ENCODE peak calls at places on chromosome 7, in six cellular contexts. Z is IMR-90, I is H1, R is neuronal stem cell, M is trophoblast cell, E is mesenchymal stem cell. L is an unnamed sample.

GRCh38 chr7:99201027-99201426 is 6.9 kb downstream of the KPNA7 start:
- DNase-seq in Z (peak), I (no peak), R (no peak), M (peak), E (peak), L (no peak)

GRCh38 chr7:70530191-70530590 is 601.8 kb upstream of the GALNT17 start:
- DNase-seq in Z (no peak), I (no peak), R (no peak), M (no peak), E (no peak), L (no peak)

GRCh38 chr7:150388709-150389531 is 9.8 kb downstream of the ZNF775 start:
- DNase-seq in Z (peak), I (no peak), R (no peak), M (no peak), E (no peak), L (peak)

GRCh38 chr7:45591101-45591906 is 17.1 kb downstream of the ADCY1 start:
- DNase-seq in Z (no peak), I (no peak), R (no peak), M (no peak), E (no peak), L (peak)

GRCh38 chr7:75915416-75916156 is 631 bp downstream of the POR start:
- DNase-seq in Z (peak), I (no peak), R (no peak), M (no peak), E (peak), L (no peak)

GRCh38 chr7:135382162-135382561 is 127.7 kb downstream of the CNOT4 start:
- DNase-seq in Z (no peak), I (no peak), R (no peak), M (no peak), E (no peak), L (no peak)

GRCh38 chr7:100827330-100828226 is at the start of gene EPHB4:
- DNase-seq in Z (peak), I (no peak), R (peak), M (no peak), E (peak), L (peak)

GRCh38 chr7:2477447-2478386 is 1.5 kb upstream of the GRIFIN start:
- DNase-seq in Z (peak), I (peak), R (no peak), M (no peak), E (peak), L (peak)

GRCh38 chr7:35565927-35566326 is 129.0 kb downstream of the HERPUD2 start:
- DNase-seq in Z (no peak), I (no peak), R (no peak), M (no peak), E (no peak), L (no peak)

GRCh38 chr7:106260136-106260561 is 24.6 kb downstream of the NAMPT start:
- DNase-seq in Z (no peak), I (no peak), R (no peak), M (no peak), E (no peak), L (no peak)

GRCh38 chr7:105830405-105831218 is 45.8 kb downstream of the ATXN7L1 start:
- DNase-seq in Z (peak), I (no peak), R (no peak), M (peak), E (peak), L (no peak)

GRCh38 chr7:137904826-137905225 is 58.1 kb upstream of the DGKI start:
- DNase-seq in Z (peak), I (no peak), R (no peak), M (no peak), E (peak), L (no peak)

GRCh38 chr7:50416509-50417299 is 33.4 kb downstream of the FIGNL1 start:
- DNase-seq in Z (no peak), I (no peak), R (no peak), M (no peak), E (no peak), L (no peak)

GRCh38 chr7:16743207-16743606 is 10.3 kb upstream of the TSPAN13 start:
- DNase-seq in Z (peak), I (no peak), R (no peak), M (no peak), E (peak), L (no peak)

GRCh38 chr7:150447966-150448788 is 2.3 kb upstream of the GIMAP8 start:
- DNase-seq in Z (no peak), I (no peak), R (no peak), M (no peak), E (no peak), L (no peak)

GRCh38 chr7:122407195-122407594 is 102.6 kb upstream of the FEZF1 start:
- DNase-seq in Z (no peak), I (no peak), R (no peak), M (no peak), E (no peak), L (no peak)

GRCh38 chr7:52154382-52154781 is 837.8 kb upstream of the COBL start:
- DNase-seq in Z (no peak), I (no peak), R (no peak), M (no peak), E (no peak), L (no peak)
- H3K14ac ChIP-seq in Z (no peak), I (no peak), R (no peak), M (no peak), E (no peak), L (no peak)

GRCh38 chr7:37558320-37558719 is 109.7 kb upstream of the ELMO1 start:
- DNase-seq in Z (no peak), I (no peak), R (no peak), M (no peak), E (no peak), L (no peak)
- H3K14ac ChIP-seq in Z (no peak), I (no peak), R (no peak), M (no peak), E (no peak), L (no peak)

GRCh38 chr7:66344166-66344565 is 139.0 kb downstream of the TPST1 start:
- DNase-seq in Z (peak), I (no peak), R (no peak), M (no peak), E (peak), L (no peak)
- H3K14ac ChIP-seq in Z (no peak), I (no peak), R (no peak), M (no peak), E (no peak), L (no peak)

GRCh38 chr7:96013836-96014235 is 241.5 kb downstream of the DYNC1I1 start:
- DNase-seq in Z (no peak), I (no peak), R (no peak), M (no peak), E (no peak), L (no peak)
- H3K14ac ChIP-seq in Z (no peak), I (no peak), R (no peak), M (no peak), E (no peak), L (no peak)

DNA sequence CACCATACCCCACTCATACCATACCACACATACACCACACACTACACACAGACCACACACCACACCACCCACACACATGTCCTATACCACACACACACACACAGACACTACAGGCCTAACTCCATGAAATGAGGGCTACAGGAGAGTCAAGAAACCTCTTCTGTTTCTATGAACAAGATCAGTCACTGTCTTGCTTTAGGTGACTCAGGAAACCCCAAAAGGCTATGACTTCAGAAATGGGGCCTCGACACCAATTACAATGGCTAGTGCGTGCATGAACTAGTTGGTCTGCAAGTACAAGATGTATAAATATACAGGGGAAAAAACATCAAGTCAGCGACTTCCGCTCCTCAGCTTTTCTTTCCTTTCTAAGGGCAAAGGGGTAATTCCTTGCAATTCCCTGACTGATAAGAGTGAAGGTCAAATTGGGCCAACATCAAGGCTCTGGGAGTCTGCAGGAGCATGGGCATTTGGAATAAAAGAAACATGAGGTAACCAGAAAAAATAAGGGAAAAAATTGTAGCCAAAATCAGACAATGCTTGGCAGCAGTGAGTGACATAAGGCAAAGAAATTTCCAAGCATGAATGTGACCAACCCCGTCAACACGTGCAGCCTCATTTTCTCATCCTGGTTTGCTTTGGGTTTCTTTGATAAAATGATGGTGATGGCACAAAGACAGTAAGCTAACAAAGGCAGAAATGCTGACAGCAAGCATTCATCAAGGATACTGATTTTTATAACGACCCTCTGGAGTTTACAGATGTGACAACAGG is 1.5 kb downstream of the PKD1L1 start:
- DNase-seq in Z (no peak), I (no peak), R (no peak), M (no peak), E (no peak), L (no peak)
- H3K14ac ChIP-seq in Z (peak), I (no peak), R (peak), M (no peak), E (no peak), L (no peak)

GRCh38 chr7:132548489-132549078 is 27.7 kb downstream of the PLXNA4 start:
- DNase-seq in Z (peak), I (no peak), R (no peak), M (no peak), E (no peak), L (no peak)
- H3K14ac ChIP-seq in Z (no peak), I (no peak), R (no peak), M (no peak), E (no peak), L (no peak)

GRCh38 chr7:108296911-108297310 is 159.3 kb downstream of the NRCAM start:
- DNase-seq in Z (no peak), I (no peak), R (no peak), M (no peak), E (no peak), L (no peak)
- H3K14ac ChIP-seq in Z (no peak), I (no peak), R (no peak), M (no peak), E (no peak), L (no peak)

GRCh38 chr7:108771853-108772252 is 202.2 kb downstream of the DNAJB9 start:
- DNase-seq in Z (no peak), I (no peak), R (no peak), M (no peak), E (no peak), L (no peak)
- H3K14ac ChIP-seq in Z (no peak), I (no peak), R (no peak), M (no peak), E (no peak), L (no peak)

GRCh38 chr7:90738249-90738648 is 142.1 kb downstream of the CDK14 start:
- DNase-seq in Z (no peak), I (no peak), R (no peak), M (no peak), E (no peak), L (no peak)
- H3K14ac ChIP-seq in Z (no peak), I (no peak), R (no peak), M (no peak), E (no peak), L (no peak)

L was measured in H9.